ENCODE peak calls at places on chromosomes 2 and 18, in six cellular contexts. One of them, this sample, is unnamed.

GRCh38 chr2:106193491-106193976 is 567 bp downstream of the UXS1 start:
- DNase-seq in K562: peak; percentile 44
- DNase-seq in CD4-positive, alpha-beta memory T cell: no peak
- DNase-seq in kidney: no peak
- DNase-seq in IMR-90: no peak
- DNase-seq in ovary: peak; percentile 22
- DNase-seq in this sample: peak; percentile 59

GRCh38 chr2:27021253-27021801 is 11.4 kb upstream of the TMEM214 start:
- DNase-seq in IMR-90: no peak
- DNase-seq in kidney: no peak
- DNase-seq in CD4-positive, alpha-beta memory T cell: no peak
- DNase-seq in ovary: no peak
- DNase-seq in K562: no peak
- DNase-seq in this sample: no peak

GRCh38 chr2:31354837-31355236 is 59.7 kb downstream of the XDH start:
- DNase-seq in IMR-90: no peak
- DNase-seq in kidney: no peak
- DNase-seq in CD4-positive, alpha-beta memory T cell: no peak
- DNase-seq in K562: no peak
- DNase-seq in ovary: no peak
- DNase-seq in this sample: no peak

GRCh38 chr2:127095784-127096183 is 11.2 kb downstream of the BIN1 start:
- DNase-seq in IMR-90: no peak
- DNase-seq in CD4-positive, alpha-beta memory T cell: no peak
- DNase-seq in ovary: no peak
- DNase-seq in kidney: peak; percentile 48
- DNase-seq in K562: no peak
- DNase-seq in this sample: peak; percentile 28

GRCh38 chr18:2916184-2916583 is 69.4 kb downstream of the EMILIN2 start:
- DNase-seq in kidney: no peak
- DNase-seq in IMR-90: no peak
- DNase-seq in ovary: no peak
- DNase-seq in K562: no peak
- DNase-seq in CD4-positive, alpha-beta memory T cell: no peak
- DNase-seq in this sample: no peak

GRCh38 chr2:33134086-33134763 is 187.5 kb downstream of the LTBP1 start:
- DNase-seq in IMR-90: peak; percentile 99
- DNase-seq in ovary: peak; percentile 70
- DNase-seq in CD4-positive, alpha-beta memory T cell: no peak
- DNase-seq in kidney: peak; percentile 68
- DNase-seq in K562: peak; percentile 19
- DNase-seq in this sample: peak; percentile 84

GRCh38 chr2:133734699-133735098 is 166.4 kb upstream of the NCKAP5 start:
- DNase-seq in IMR-90: no peak
- DNase-seq in kidney: no peak
- DNase-seq in CD4-positive, alpha-beta memory T cell: no peak
- DNase-seq in K562: no peak
- DNase-seq in ovary: no peak
- DNase-seq in this sample: no peak

GRCh38 chr18:52236134-52236533 is 103.9 kb upstream of the DCC start:
- DNase-seq in ovary: no peak
- DNase-seq in kidney: no peak
- DNase-seq in IMR-90: no peak
- DNase-seq in CD4-positive, alpha-beta memory T cell: no peak
- DNase-seq in K562: no peak
- DNase-seq in this sample: no peak

GRCh38 chr2:235849489-235849888 is 318.7 kb downstream of the GBX2 start:
- DNase-seq in IMR-90: no peak
- DNase-seq in kidney: no peak
- DNase-seq in CD4-positive, alpha-beta memory T cell: no peak
- DNase-seq in K562: no peak
- DNase-seq in ovary: no peak
- DNase-seq in this sample: no peak

GRCh38 chr18:35355140-35355618 is 11.0 kb upstream of the ZNF24 start:
- DNase-seq in IMR-90: peak; percentile 83
- DNase-seq in kidney: peak; percentile 74
- DNase-seq in CD4-positive, alpha-beta memory T cell: peak; percentile 54
- DNase-seq in K562: peak; percentile 64
- DNase-seq in ovary: peak; percentile 50
- DNase-seq in this sample: peak; percentile 82

GRCh38 chr2:88500691-88501090 is 48.2 kb upstream of the FOXI3 start:
- DNase-seq in kidney: no peak
- DNase-seq in ovary: no peak
- DNase-seq in IMR-90: no peak
- DNase-seq in K562: no peak
- DNase-seq in CD4-positive, alpha-beta memory T cell: no peak
- DNase-seq in this sample: no peak

GRCh38 chr2:217851191-217852020 is 151.4 kb downstream of the TNS1 start:
- DNase-seq in ovary: peak; percentile 64
- DNase-seq in kidney: no peak
- DNase-seq in K562: no peak
- DNase-seq in IMR-90: peak; percentile 68
- DNase-seq in CD4-positive, alpha-beta memory T cell: no peak
- DNase-seq in this sample: peak; percentile 71

GRCh38 chr2:88481937-88482336 is 29.4 kb upstream of the FOXI3 start:
- DNase-seq in kidney: no peak
- DNase-seq in ovary: no peak
- DNase-seq in CD4-positive, alpha-beta memory T cell: no peak
- DNase-seq in IMR-90: peak; percentile 37
- DNase-seq in K562: peak; percentile 9
- DNase-seq in this sample: no peak

GRCh38 chr2:216560695-216561370 is 62.2 kb downstream of the RPL37A start:
- DNase-seq in kidney: no peak
- DNase-seq in ovary: peak; percentile 53
- DNase-seq in IMR-90: peak; percentile 89
- DNase-seq in CD4-positive, alpha-beta memory T cell: no peak
- DNase-seq in K562: no peak
- DNase-seq in this sample: peak; percentile 81

GRCh38 chr2:188364033-188364432 is 72.4 kb downstream of the GULP1 start:
- DNase-seq in kidney: no peak
- DNase-seq in CD4-positive, alpha-beta memory T cell: no peak
- DNase-seq in ovary: no peak
- DNase-seq in IMR-90: no peak
- DNase-seq in K562: no peak
- DNase-seq in this sample: no peak

GRCh38 chr2:172433169-172433568 is 5.8 kb downstream of the ITGA6 start:
- DNase-seq in kidney: no peak
- DNase-seq in CD4-positive, alpha-beta memory T cell: no peak
- DNase-seq in K562: no peak
- DNase-seq in ovary: no peak
- DNase-seq in IMR-90: no peak
- DNase-seq in this sample: no peak

GRCh38 chr2:217231724-217232123 is 371.9 kb upstream of the TNP1 start:
- DNase-seq in ovary: no peak
- DNase-seq in CD4-positive, alpha-beta memory T cell: no peak
- DNase-seq in kidney: no peak
- DNase-seq in IMR-90: no peak
- DNase-seq in K562: no peak
- DNase-seq in this sample: no peak

GRCh38 chr18:54557958-54558357 is 33.1 kb upstream of the DYNAP start:
- DNase-seq in ovary: no peak
- DNase-seq in kidney: no peak
- DNase-seq in CD4-positive, alpha-beta memory T cell: no peak
- DNase-seq in K562: no peak
- DNase-seq in IMR-90: no peak
- DNase-seq in this sample: no peak

GRCh38 chr2:160387558-160388262 is 105.9 kb downstream of the RBMS1 start:
- DNase-seq in kidney: peak; percentile 73
- DNase-seq in CD4-positive, alpha-beta memory T cell: no peak
- DNase-seq in ovary: peak; percentile 83
- DNase-seq in K562: no peak
- DNase-seq in IMR-90: peak; percentile 100
- DNase-seq in this sample: peak; percentile 83

GRCh38 chr18:65215865-65216466 is 534.8 kb upstream of the CDH7 start:
- DNase-seq in IMR-90: no peak
- DNase-seq in ovary: no peak
- DNase-seq in CD4-positive, alpha-beta memory T cell: no peak
- DNase-seq in kidney: no peak
- DNase-seq in K562: no peak
- DNase-seq in this sample: no peak

GRCh38 chr2:180202591-180202990 is 195.5 kb upstream of the CWC22 start:
- DNase-seq in CD4-positive, alpha-beta memory T cell: no peak
- DNase-seq in ovary: no peak
- DNase-seq in IMR-90: no peak
- DNase-seq in kidney: no peak
- DNase-seq in K562: no peak
- DNase-seq in this sample: no peak

GRCh38 chr2:112311932-112312331 is 36.5 kb downstream of the ZC3H6 start:
- DNase-seq in ovary: no peak
- DNase-seq in K562: no peak
- DNase-seq in IMR-90: no peak
- DNase-seq in CD4-positive, alpha-beta memory T cell: no peak
- DNase-seq in kidney: no peak
- DNase-seq in this sample: no peak

GRCh38 chr2:172445851-172446250 is 18.5 kb downstream of the ITGA6 start:
- DNase-seq in kidney: no peak
- DNase-seq in K562: no peak
- DNase-seq in IMR-90: peak; percentile 31
- DNase-seq in CD4-positive, alpha-beta memory T cell: no peak
- DNase-seq in ovary: no peak
- DNase-seq in this sample: no peak

GRCh38 chr2:233085037-233085838 is 25.1 kb downstream of the INPP5D start:
- DNase-seq in kidney: no peak
- DNase-seq in K562: no peak
- DNase-seq in ovary: no peak
- DNase-seq in IMR-90: no peak
- DNase-seq in CD4-positive, alpha-beta memory T cell: no peak
- DNase-seq in this sample: no peak

GRCh38 chr2:65537651-65538385 is 105.4 kb upstream of the SPRED2 start:
- DNase-seq in K562: no peak
- DNase-seq in IMR-90: peak; percentile 34
- DNase-seq in kidney: no peak
- DNase-seq in ovary: no peak
- DNase-seq in CD4-positive, alpha-beta memory T cell: no peak
- DNase-seq in this sample: no peak

GRCh38 chr2:205024822-205025518 is 479.7 kb downstream of the PARD3B start:
- DNase-seq in IMR-90: peak; percentile 98
- DNase-seq in K562: peak; percentile 84
- DNase-seq in CD4-positive, alpha-beta memory T cell: no peak
- DNase-seq in ovary: peak; percentile 49
- DNase-seq in kidney: no peak
- DNase-seq in this sample: peak; percentile 70
- H3K4me3 ChIP-seq in IMR-90: peak overlapping the region; percentile 33
- H3K4me3 ChIP-seq in K562: no peak overlapping the region
- H3K4me3 ChIP-seq in CD4-positive, alpha-beta memory T cell: no peak overlapping the region
- H3K4me3 ChIP-seq in ovary: no peak overlapping the region
- H3K4me3 ChIP-seq in kidney: no peak overlapping the region
- H3K4me3 ChIP-seq in this sample: no peak overlapping the region

DNA sequence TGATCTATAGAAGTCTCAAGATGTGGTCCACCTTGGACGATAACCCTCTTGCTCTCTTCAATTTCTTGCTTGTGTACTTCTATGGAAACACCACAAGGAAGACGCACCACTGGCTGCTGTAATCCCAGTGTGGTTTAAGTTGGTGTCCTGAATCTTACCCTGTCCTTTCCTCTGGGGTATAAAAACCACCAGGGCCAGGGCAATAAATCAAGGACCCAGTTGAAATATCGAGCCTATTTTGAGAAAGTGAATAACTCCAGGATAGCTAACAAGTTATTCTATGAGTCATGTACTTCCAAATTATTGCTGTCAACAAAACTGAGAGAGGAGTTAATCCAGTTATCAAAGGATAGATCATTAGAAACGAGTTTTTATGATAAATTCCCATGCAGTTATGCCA is 137.0 kb downstream of the RND3 start:
- DNase-seq in K562: no peak
- DNase-seq in kidney: no peak
- DNase-seq in CD4-positive, alpha-beta memory T cell: no peak
- DNase-seq in ovary: no peak
- DNase-seq in IMR-90: no peak
- DNase-seq in this sample: no peak
- H3K4me1 ChIP-seq in K562: no peaks in the 10 kb centered on the region
- H3K4me1 ChIP-seq in kidney: no peaks in the 10 kb centered on the region
- H3K4me1 ChIP-seq in CD4-positive, alpha-beta memory T cell: no peaks in the 10 kb centered on the region
- H3K4me1 ChIP-seq in ovary: no peaks in the 10 kb centered on the region
- H3K4me1 ChIP-seq in IMR-90: no peaks in the 10 kb centered on the region
- H3K4me1 ChIP-seq in this sample: no peaks in the 10 kb centered on the region

GRCh38 chr2:121285926-121286325 is 924 bp upstream of the TFCP2L1 start:
- DNase-seq in kidney: no peak
- DNase-seq in ovary: no peak
- DNase-seq in K562: no peak
- DNase-seq in IMR-90: no peak
- DNase-seq in CD4-positive, alpha-beta memory T cell: no peak
- DNase-seq in this sample: no peak

GRCh38 chr2:121283670-121284245 is 1.2 kb downstream of the TFCP2L1 start:
- DNase-seq in ovary: no peak
- DNase-seq in kidney: no peak
- DNase-seq in IMR-90: no peak
- DNase-seq in K562: no peak
- DNase-seq in CD4-positive, alpha-beta memory T cell: no peak
- DNase-seq in this sample: no peak

GRCh38 chr2:121282800-121283382 is 2.1 kb downstream of the TFCP2L1 start:
- DNase-seq in IMR-90: no peak
- DNase-seq in K562: no peak
- DNase-seq in kidney: no peak
- DNase-seq in CD4-positive, alpha-beta memory T cell: no peak
- DNase-seq in ovary: no peak
- DNase-seq in this sample: no peak

GRCh38 chr2:121285077-121285449 is at the start of gene TFCP2L1:
- DNase-seq in ovary: no peak
- DNase-seq in K562: peak; percentile 40
- DNase-seq in CD4-positive, alpha-beta memory T cell: no peak
- DNase-seq in kidney: peak; percentile 87
- DNase-seq in IMR-90: no peak
- DNase-seq in this sample: no peak

DNA sequence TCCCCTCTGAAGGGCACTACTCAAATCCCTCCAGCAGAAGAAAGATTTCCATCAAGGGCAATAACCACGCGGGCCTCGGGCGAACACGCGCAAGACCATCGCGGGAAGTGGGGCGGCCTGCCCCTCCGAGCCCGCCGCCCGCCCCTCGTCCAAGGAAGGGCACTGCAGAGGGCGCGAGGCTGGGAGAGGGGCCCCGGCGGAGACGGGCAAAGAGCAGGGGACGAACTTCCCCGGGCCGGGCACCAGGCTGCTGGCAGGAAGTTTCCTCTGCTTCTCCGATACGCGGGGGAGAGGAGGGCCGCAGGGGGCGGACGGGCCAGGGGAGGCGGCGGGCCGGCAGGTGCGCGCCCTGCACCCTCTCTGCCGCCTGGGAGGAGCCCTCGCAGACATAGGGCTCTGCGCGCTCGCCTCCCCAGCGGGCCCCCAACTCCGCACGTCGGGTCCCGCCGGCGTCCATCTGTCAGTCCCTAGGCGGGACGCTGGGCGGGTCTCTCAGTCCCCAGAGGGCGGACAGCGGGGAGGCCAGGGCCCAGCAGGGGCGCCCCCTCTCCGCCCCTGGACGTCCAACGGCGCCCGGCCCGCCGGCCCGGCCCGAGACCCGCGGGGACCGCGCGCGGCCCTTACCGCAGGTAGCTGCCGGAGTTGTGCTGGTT is 452 bp downstream of the TFCP2L1 start:
- DNase-seq in IMR-90: no peak
- DNase-seq in ovary: no peak
- DNase-seq in CD4-positive, alpha-beta memory T cell: no peak
- DNase-seq in K562: no peak
- DNase-seq in kidney: peak; percentile 81
- DNase-seq in this sample: no peak
- H3K27ac ChIP-seq in IMR-90: no peak overlapping the region
- H3K27ac ChIP-seq in ovary: no peak overlapping the region
- H3K27ac ChIP-seq in CD4-positive, alpha-beta memory T cell: no peak overlapping the region
- H3K27ac ChIP-seq in K562: no peak overlapping the region
- H3K27ac ChIP-seq in kidney: peak overlapping the region; percentile 92
- H3K27ac ChIP-seq in this sample: no peak overlapping the region

GRCh38 chr2:77086478-77086877 is 435.7 kb downstream of the LRRTM4 start:
- DNase-seq in IMR-90: no peak
- DNase-seq in kidney: no peak
- DNase-seq in ovary: no peak
- DNase-seq in CD4-positive, alpha-beta memory T cell: no peak
- DNase-seq in K562: no peak
- DNase-seq in this sample: no peak

GRCh38 chr2:77087987-77088414 is 434.2 kb downstream of the LRRTM4 start:
- DNase-seq in IMR-90: no peak
- DNase-seq in kidney: no peak
- DNase-seq in K562: no peak
- DNase-seq in ovary: no peak
- DNase-seq in CD4-positive, alpha-beta memory T cell: no peak
- DNase-seq in this sample: no peak
- H3K4me3 ChIP-seq in IMR-90: no peak overlapping the region
- H3K4me3 ChIP-seq in kidney: no peak overlapping the region
- H3K4me3 ChIP-seq in K562: no peak overlapping the region
- H3K4me3 ChIP-seq in ovary: no peak overlapping the region
- H3K4me3 ChIP-seq in CD4-positive, alpha-beta memory T cell: no peak overlapping the region
- H3K4me3 ChIP-seq in this sample: no peak overlapping the region